ENCODE peak calls at places on chromosomes 6 and 20, in nine cellular contexts. O is AG08396; Z is stimulated activated naive B cell treated with anti-CD40 and anti-IgM and Interleukin-4, amounts not matched to agents 10 μg/mL and 1 μg/mL and 100 μg/mL, for 72 hours; F is heart left ventricle; U is small intestine; K is LoVo; M is right atrium auricular region; T is central memory CD4-positive, alpha-beta T cell; B is AML-193. J is an unnamed sample.

GRCh38 chr6:80333342-80333741 is 226.9 kb downstream of the BCKDHB start:
- DNase-seq in T (no peak), F (no peak), U (no peak), O (no peak), B (no peak), M (no peak), K (no peak), Z (no peak), J (no peak)

GRCh38 chr6:11522819-11523218 is 14.7 kb upstream of the TMEM170B start:
- DNase-seq in M (no peak), O (no peak), B (peak), F (no peak), Z (no peak), T (no peak), K (no peak), U (peak), J (no peak)

GRCh38 chr20:33995053-33995816 is 1.5 kb downstream of the RALY start:
- DNase-seq in M (no peak), F (no peak), K (no peak), O (peak), B (peak), Z (no peak), T (no peak), U (peak), J (no peak)

GRCh38 chr6:90025418-90026089 is 131.3 kb downstream of the GJA10 start:
- DNase-seq in Z (peak), B (no peak), M (no peak), T (no peak), U (no peak), F (no peak), K (peak), O (peak), J (peak)

GRCh38 chr6:170290306-170291128 is at the start of gene DLL1:
- DNase-seq in K (peak), Z (peak), T (peak), M (no peak), O (peak), B (no peak), F (peak), U (no peak), J (no peak)

GRCh38 chr6:31546962-31547726 is at the start of gene NFKBIL1:
- DNase-seq in B (peak), Z (peak), K (peak), F (peak), M (peak), T (peak), O (peak), U (peak), J (peak)

GRCh38 chr6:14706378-14706929 is 539.4 kb upstream of the JARID2 start:
- DNase-seq in K (no peak), T (no peak), O (peak), B (no peak), M (peak), U (no peak), F (peak), Z (no peak), J (no peak)

GRCh38 chr6:10276888-10277287 is 138.0 kb downstream of the TFAP2A start:
- DNase-seq in M (no peak), F (no peak), T (no peak), B (no peak), U (no peak), O (no peak), K (no peak), Z (no peak), J (no peak)

GRCh38 chr6:33592595-33593413 is 12.7 kb upstream of the BAK1 start:
- DNase-seq in T (peak), Z (peak), M (no peak), F (no peak), K (no peak), U (peak), O (no peak), B (no peak), J (no peak)

GRCh38 chr6:45789238-45789637 is 226.4 kb downstream of the CLIC5 start:
- DNase-seq in Z (no peak), K (no peak), T (no peak), F (no peak), U (no peak), M (no peak), B (no peak), O (no peak), J (no peak)

GRCh38 chr20:46202758-46203509 is 84.8 kb downstream of the CD40 start:
- DNase-seq in O (no peak), U (no peak), Z (no peak), T (no peak), B (no peak), F (no peak), K (no peak), M (no peak), J (no peak)

GRCh38 chr6:46263709-46264091 is 92.9 kb upstream of the ENPP5 start:
- DNase-seq in B (no peak), O (no peak), F (no peak), Z (no peak), K (no peak), T (no peak), U (no peak), M (no peak), J (no peak)

GRCh38 chr6:145711372-145711771 is 23.9 kb downstream of the EPM2A start:
- DNase-seq in O (no peak), T (no peak), K (no peak), F (no peak), U (no peak), B (no peak), M (no peak), Z (no peak), J (no peak)

GRCh38 chr6:64538760-64539159 is 903.2 kb downstream of the PHF3 start:
- DNase-seq in Z (no peak), B (no peak), K (no peak), T (no peak), M (no peak), F (no peak), U (no peak), O (no peak), J (no peak)

GRCh38 chr6:146620655-146621054 is 21.9 kb downstream of the ADGB start:
- DNase-seq in K (no peak), Z (no peak), T (no peak), O (no peak), U (no peak), B (peak), F (no peak), M (no peak), J (no peak)

GRCh38 chr6:36353411-36353915 is 16.8 kb upstream of the BNIP5 start:
- DNase-seq in Z (no peak), K (no peak), M (no peak), O (no peak), F (no peak), U (no peak), B (no peak), T (no peak), J (no peak)

GRCh38 chr6:2986722-2987196 is 12.9 kb upstream of the NQO2 start:
- DNase-seq in U (peak), M (no peak), T (no peak), B (no peak), F (no peak), Z (no peak), O (no peak), K (peak), J (no peak)

GRCh38 chr6:21601932-21602390 is 8.4 kb downstream of the SOX4 start:
- DNase-seq in T (no peak), O (no peak), K (no peak), B (no peak), U (no peak), M (no peak), Z (no peak), F (peak), J (no peak)

GRCh38 chr20:41509801-41510200 is 108.4 kb downstream of the CHD6 start:
- DNase-seq in T (no peak), K (no peak), M (peak), Z (no peak), F (no peak), B (no peak), U (peak), O (peak), J (no peak)

GRCh38 chr6:75526502-75527127 is 33.0 kb upstream of the FILIP1 start:
- DNase-seq in Z (peak), O (peak), K (peak), T (peak), M (no peak), F (no peak), U (peak), B (peak), J (no peak)

GRCh38 chr6:130019796-130020105 is 1.4 kb downstream of the L3MBTL3 start:
- DNase-seq in O (peak), Z (no peak), T (no peak), K (no peak), U (no peak), M (no peak), B (no peak), F (no peak), J (no peak)

J was measured in esophagus muscularis mucosa.